ENCODE peak calls at places on chromosomes 7 and 10, in five cellular contexts. One of them, this sample, is unnamed.

GRCh38 chr10:123147635-123148413 is at the start of gene HMX2:
- DNase-seq in trophoblast cell: no peak
- DNase-seq in H9: peak
- DNase-seq in neuronal stem cell: peak
- DNase-seq in H1: no peak
- DNase-seq in this sample: no peak

GRCh38 chr7:131905574-131905973 is 349.1 kb upstream of the PODXL start:
- DNase-seq in trophoblast cell: no peak
- DNase-seq in H9: no peak
- DNase-seq in neuronal stem cell: no peak
- DNase-seq in H1: no peak
- DNase-seq in this sample: no peak

GRCh38 chr10:66176772-66177171 is 749.1 kb upstream of the LRRTM3 start:
- DNase-seq in trophoblast cell: no peak
- DNase-seq in H9: no peak
- DNase-seq in neuronal stem cell: no peak
- DNase-seq in H1: no peak
- DNase-seq in this sample: peak

GRCh38 chr10:126063353-126063791 is 167.0 kb downstream of the FANK1 start:
- DNase-seq in trophoblast cell: no peak
- DNase-seq in H9: no peak
- DNase-seq in neuronal stem cell: no peak
- DNase-seq in H1: no peak
- DNase-seq in this sample: peak

GRCh38 chr10:31142026-31142425 is 110.4 kb upstream of the ZNF438 start:
- DNase-seq in trophoblast cell: no peak
- DNase-seq in H9: no peak
- DNase-seq in neuronal stem cell: no peak
- DNase-seq in H1: no peak
- DNase-seq in this sample: peak

GRCh38 chr10:99917963-99918825 is 91.6 kb downstream of the DNMBP start:
- DNase-seq in trophoblast cell: peak
- DNase-seq in H9: peak
- DNase-seq in neuronal stem cell: peak
- DNase-seq in H1: peak
- DNase-seq in this sample: peak

GRCh38 chr10:132465889-132466519 is 69.0 kb downstream of the PWWP2B start:
- DNase-seq in trophoblast cell: no peak
- DNase-seq in H9: no peak
- DNase-seq in neuronal stem cell: no peak
- DNase-seq in H1: no peak
- DNase-seq in this sample: no peak

GRCh38 chr7:98165827-98166667 is 45.2 kb upstream of the BHLHA15 start:
- DNase-seq in trophoblast cell: peak
- DNase-seq in H9: peak
- DNase-seq in neuronal stem cell: peak
- DNase-seq in H1: peak
- DNase-seq in this sample: peak

GRCh38 chr7:121187676-121188075 is 141.1 kb upstream of the WNT16 start:
- DNase-seq in trophoblast cell: no peak
- DNase-seq in H9: no peak
- DNase-seq in neuronal stem cell: no peak
- DNase-seq in H1: no peak
- DNase-seq in this sample: peak

GRCh38 chr7:106339513-106340246 is 54.9 kb upstream of the NAMPT start:
- DNase-seq in trophoblast cell: no peak
- DNase-seq in H9: no peak
- DNase-seq in neuronal stem cell: no peak
- DNase-seq in H1: no peak
- DNase-seq in this sample: no peak

GRCh38 chr10:130555411-130555750 is 419.2 kb downstream of the GLRX3 start:
- DNase-seq in trophoblast cell: no peak
- DNase-seq in H9: peak
- DNase-seq in neuronal stem cell: no peak
- DNase-seq in H1: no peak
- DNase-seq in this sample: no peak

GRCh38 chr7:91397612-91398011 is 133.4 kb downstream of the FZD1 start:
- DNase-seq in trophoblast cell: no peak
- DNase-seq in H9: no peak
- DNase-seq in neuronal stem cell: no peak
- DNase-seq in H1: no peak
- DNase-seq in this sample: no peak

GRCh38 chr7:107961399-107961798 is 41.6 kb downstream of the LAMB1 start:
- DNase-seq in trophoblast cell: no peak
- DNase-seq in H9: no peak
- DNase-seq in neuronal stem cell: no peak
- DNase-seq in H1: no peak
- DNase-seq in this sample: no peak

GRCh38 chr7:51428226-51428887 is 111.7 kb upstream of the COBL start:
- DNase-seq in trophoblast cell: no peak
- DNase-seq in H9: no peak
- DNase-seq in neuronal stem cell: no peak
- DNase-seq in H1: no peak
- DNase-seq in this sample: no peak

GRCh38 chr10:77350711-77351119 is 286.9 kb downstream of the KCNMA1 start:
- DNase-seq in trophoblast cell: peak
- DNase-seq in H9: no peak
- DNase-seq in neuronal stem cell: no peak
- DNase-seq in H1: no peak
- DNase-seq in this sample: peak

GRCh38 chr7:32204361-32205018 is 134.3 kb upstream of the PDE1C start:
- DNase-seq in trophoblast cell: peak
- DNase-seq in H9: peak
- DNase-seq in neuronal stem cell: peak
- DNase-seq in H1: peak
- DNase-seq in this sample: peak

GRCh38 chr7:10934292-10934691 is 39.4 kb upstream of the PHF14 start:
- DNase-seq in trophoblast cell: no peak
- DNase-seq in H9: no peak
- DNase-seq in neuronal stem cell: no peak
- DNase-seq in H1: no peak
- DNase-seq in this sample: peak

GRCh38 chr7:154975984-154976383 is 26.9 kb downstream of the PAXIP1 start:
- DNase-seq in trophoblast cell: no peak
- DNase-seq in H9: no peak
- DNase-seq in neuronal stem cell: no peak
- DNase-seq in H1: no peak
- DNase-seq in this sample: no peak

GRCh38 chr10:32367793-32368453 is 21.0 kb upstream of the EPC1 start:
- DNase-seq in trophoblast cell: peak
- DNase-seq in H9: peak
- DNase-seq in neuronal stem cell: no peak
- DNase-seq in H1: no peak
- DNase-seq in this sample: peak

GRCh38 chr10:84204610-84205009 is 10.3 kb downstream of the CDHR1 start:
- DNase-seq in trophoblast cell: no peak
- DNase-seq in H9: no peak
- DNase-seq in neuronal stem cell: no peak
- DNase-seq in H1: no peak
- DNase-seq in this sample: no peak

GRCh38 chr10:129938460-129938859 is 25.6 kb downstream of the EBF3 start:
- DNase-seq in trophoblast cell: no peak
- DNase-seq in H9: no peak
- DNase-seq in neuronal stem cell: no peak
- DNase-seq in H1: no peak
- DNase-seq in this sample: no peak

GRCh38 chr10:70557876-70558275 is 44.7 kb downstream of the PRF1 start:
- DNase-seq in trophoblast cell: peak
- DNase-seq in H9: no peak
- DNase-seq in neuronal stem cell: no peak
- DNase-seq in H1: no peak
- DNase-seq in this sample: no peak

GRCh38 chr7:136086712-136087111 is 109.6 kb upstream of the MTPN start:
- DNase-seq in trophoblast cell: peak
- DNase-seq in H9: peak
- DNase-seq in neuronal stem cell: peak
- DNase-seq in H1: peak
- DNase-seq in this sample: peak

GRCh38 chr7:138167222-138167621 is 91.0 kb downstream of the AKR1D1 start:
- DNase-seq in trophoblast cell: no peak
- DNase-seq in H9: no peak
- DNase-seq in neuronal stem cell: no peak
- DNase-seq in H1: no peak
- DNase-seq in this sample: no peak

GRCh38 chr7:14000247-14000646 is 10.8 kb upstream of the ETV1 start:
- DNase-seq in trophoblast cell: no peak
- DNase-seq in H9: no peak
- DNase-seq in neuronal stem cell: no peak
- DNase-seq in H1: no peak
- DNase-seq in this sample: no peak

GRCh38 chr7:96241834-96242233 is 80.1 kb downstream of the SLC25A13 start:
- DNase-seq in trophoblast cell: no peak
- DNase-seq in H9: no peak
- DNase-seq in neuronal stem cell: no peak
- DNase-seq in H1: no peak
- DNase-seq in this sample: no peak

GRCh38 chr7:106218546-106218945 is 66.2 kb downstream of the NAMPT start:
- DNase-seq in trophoblast cell: no peak
- DNase-seq in H9: no peak
- DNase-seq in neuronal stem cell: no peak
- DNase-seq in H1: no peak
- DNase-seq in this sample: no peak

GRCh38 chr10:7861509-7862120 is 43.3 kb downstream of the TAF3 start:
- DNase-seq in trophoblast cell: no peak
- DNase-seq in H9: no peak
- DNase-seq in neuronal stem cell: no peak
- DNase-seq in H1: no peak
- DNase-seq in this sample: peak

GRCh38 chr7:99473315-99473596 is 566 bp downstream of the ZNF789 start:
- DNase-seq in trophoblast cell: peak
- DNase-seq in H9: no peak
- DNase-seq in neuronal stem cell: peak
- DNase-seq in H1: no peak
- DNase-seq in this sample: peak

GRCh38 chr7:24902276-24902675 is 77.7 kb downstream of the OSBPL3 start:
- DNase-seq in trophoblast cell: no peak
- DNase-seq in H9: no peak
- DNase-seq in neuronal stem cell: no peak
- DNase-seq in H1: no peak
- DNase-seq in this sample: no peak

GRCh38 chr7:78055160-78055559 is 256.6 kb downstream of the PHTF2 start:
- DNase-seq in trophoblast cell: no peak
- DNase-seq in H9: no peak
- DNase-seq in neuronal stem cell: no peak
- DNase-seq in H1: no peak
- DNase-seq in this sample: no peak

GRCh38 chr10:117934477-117934876 is 112.3 kb downstream of the RAB11FIP2 start:
- DNase-seq in trophoblast cell: no peak
- DNase-seq in H9: no peak
- DNase-seq in neuronal stem cell: no peak
- DNase-seq in H1: no peak
- DNase-seq in this sample: no peak
- H2BK12ac ChIP-seq in trophoblast cell: no peak
- H2BK12ac ChIP-seq in H9: no peak
- H2BK12ac ChIP-seq in neuronal stem cell: no peak
- H2BK12ac ChIP-seq in H1: no peak
- H2BK12ac ChIP-seq in this sample: no peak

DNA sequence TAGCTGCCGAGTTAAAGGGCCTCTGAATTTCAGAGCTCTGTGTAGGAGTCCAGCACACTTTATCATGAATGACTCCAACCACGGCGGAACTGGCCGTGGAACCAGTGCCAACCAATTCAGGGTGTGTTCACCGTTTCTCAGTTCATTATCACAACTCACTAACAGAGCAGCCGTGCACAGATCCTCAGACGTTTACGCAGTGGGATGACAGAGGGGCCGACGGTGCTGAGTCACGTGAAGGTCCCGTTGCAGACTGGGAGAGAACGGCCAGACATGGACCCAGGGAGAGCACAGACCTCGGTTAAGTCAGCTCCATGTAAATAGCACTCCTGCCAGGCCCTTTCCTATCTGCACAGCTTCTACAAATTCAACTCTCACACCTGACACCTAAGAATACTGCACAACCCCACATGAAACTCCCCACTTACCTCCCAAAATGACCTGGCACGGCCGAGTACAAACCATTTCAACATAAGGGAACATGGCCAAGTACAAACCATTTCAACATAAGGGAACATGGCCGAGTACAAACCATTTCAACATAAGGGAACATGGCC is 95.5 kb downstream of the DIP2C start:
- DNase-seq in trophoblast cell: no peak
- DNase-seq in H9: no peak
- DNase-seq in neuronal stem cell: no peak
- DNase-seq in H1: no peak
- DNase-seq in this sample: no peak
- H3K23ac ChIP-seq in trophoblast cell: no peak
- H3K23ac ChIP-seq in H9: no peak
- H3K23ac ChIP-seq in neuronal stem cell: no peak
- H3K23ac ChIP-seq in H1: no peak
- H3K23ac ChIP-seq in this sample: no peak

DNA sequence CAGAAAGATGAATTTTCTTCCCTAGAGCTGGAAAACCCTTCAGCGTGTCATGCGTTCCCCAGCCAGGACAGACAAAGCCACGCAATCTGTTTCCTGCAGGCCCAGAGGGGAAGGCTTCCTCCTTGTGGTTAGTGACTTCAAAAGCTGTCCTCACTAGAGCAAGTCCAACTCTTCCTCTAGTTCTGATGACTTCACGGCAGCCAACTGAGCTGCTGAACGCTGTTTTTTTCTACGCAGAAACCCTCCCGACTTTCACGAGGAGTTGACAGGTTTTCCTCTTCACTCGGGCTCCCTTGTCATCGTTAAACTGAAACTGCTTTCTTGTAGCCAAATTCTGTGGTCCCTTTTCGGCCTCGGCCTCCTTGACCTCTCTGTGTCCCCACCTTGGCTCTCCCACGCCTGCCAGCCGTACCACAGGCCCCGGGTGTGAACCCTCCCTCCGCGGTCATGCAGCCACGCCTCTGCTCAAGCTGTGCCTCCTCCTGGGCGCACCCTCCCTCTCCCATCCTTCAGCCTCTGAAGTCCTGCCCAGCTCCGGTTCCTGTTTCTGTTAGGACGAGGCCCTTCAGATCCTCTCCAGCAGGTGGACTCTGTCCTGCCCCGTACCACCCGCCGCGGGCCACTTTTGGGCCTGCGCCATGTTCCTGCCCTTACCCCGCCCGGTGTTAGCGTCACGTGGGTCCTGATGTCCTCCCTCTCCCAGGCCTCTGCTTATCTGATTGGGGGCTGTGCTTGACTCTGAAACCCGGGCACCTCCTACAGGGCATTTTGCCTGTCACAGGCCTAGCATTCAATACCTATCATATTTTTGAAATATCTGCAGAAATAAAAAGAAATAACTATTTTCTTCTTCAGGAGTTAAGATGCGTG is 39.3 kb downstream of the CUX1 start:
- DNase-seq in trophoblast cell: peak
- DNase-seq in H9: peak
- DNase-seq in neuronal stem cell: no peak
- DNase-seq in H1: no peak
- DNase-seq in this sample: peak
- H3K14ac ChIP-seq in trophoblast cell: peak
- H3K14ac ChIP-seq in H9: peak
- H3K14ac ChIP-seq in neuronal stem cell: peak
- H3K14ac ChIP-seq in H1: no peak
- H3K14ac ChIP-seq in this sample: no peak

DNA sequence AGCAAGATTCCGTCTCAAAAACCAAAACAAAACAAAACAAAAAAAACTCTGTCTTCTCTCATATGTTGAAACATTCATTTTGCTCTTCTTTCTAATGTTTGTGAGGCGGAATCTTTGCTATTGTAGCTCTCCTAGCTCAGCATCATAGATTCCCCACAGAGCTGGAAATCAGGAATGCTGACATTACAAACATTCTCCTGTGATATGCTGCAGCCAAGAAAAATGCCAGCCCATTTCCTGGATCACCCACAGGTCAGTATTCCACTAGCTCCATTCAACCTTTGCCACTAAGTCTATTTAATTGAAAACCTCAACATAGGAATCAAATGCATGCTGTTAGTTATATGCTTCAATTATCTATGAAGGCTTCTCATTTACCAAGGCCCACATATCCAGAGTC is 186.3 kb downstream of the IPMK start:
- DNase-seq in trophoblast cell: peak
- DNase-seq in H9: no peak
- DNase-seq in neuronal stem cell: no peak
- DNase-seq in H1: no peak
- DNase-seq in this sample: no peak
- H2BK12ac ChIP-seq in trophoblast cell: no peak
- H2BK12ac ChIP-seq in H9: no peak
- H2BK12ac ChIP-seq in neuronal stem cell: no peak
- H2BK12ac ChIP-seq in H1: no peak
- H2BK12ac ChIP-seq in this sample: no peak